ENCODE peak calls at places on chromosomes 5 and 9, in eight cellular contexts. Q is mucosa of descending colon, B is sigmoid colon, P is stomach, F is GM20000, O is fibroblast of the aortic adventitia, G is lower lobe of right lung, M is cardiac fibroblast. I is an unnamed sample.

GRCh38 chr5:42390115-42390514 is 33.1 kb upstream of the GHR start:
- DNase-seq in O (no peak), B (no peak), Q (no peak), M (no peak), G (no peak), F (no peak), P (no peak), I (no peak)

GRCh38 chr5:142202282-142202681 is 93.7 kb downstream of the NDFIP1 start:
- DNase-seq in M (peak), Q (no peak), F (no peak), P (no peak), O (peak), B (no peak), G (no peak), I (peak)

GRCh38 chr9:91302831-91303230 is 58.9 kb downstream of the AUH start:
- DNase-seq in O (peak), G (no peak), B (no peak), M (peak), Q (no peak), P (no peak), F (no peak), I (peak)

GRCh38 chr5:177105546-177106476 is 19.1 kb downstream of the FGFR4 start:
- DNase-seq in B (no peak), F (no peak), G (no peak), M (no peak), P (no peak), Q (no peak), O (no peak), I (no peak)

GRCh38 chr9:127884427-127884911 is 7.0 kb upstream of the AK1 start:
- DNase-seq in F (no peak), G (peak), Q (no peak), P (peak), O (no peak), M (no peak), B (peak), I (no peak)

GRCh38 chr5:143359869-143360268 is 43.6 kb downstream of the NR3C1 start:
- DNase-seq in M (no peak), O (no peak), P (no peak), Q (no peak), B (no peak), F (no peak), G (no peak), I (no peak)

GRCh38 chr9:6428940-6429889 is 16.2 kb downstream of the UHRF2 start:
- DNase-seq in P (no peak), G (no peak), M (no peak), O (no peak), B (no peak), Q (no peak), F (peak), I (no peak)

GRCh38 chr9:137041134-137041533 is 4.8 kb downstream of the NPDC1 start:
- DNase-seq in B (no peak), Q (peak), M (no peak), G (no peak), F (no peak), P (no peak), O (no peak), I (no peak)

GRCh38 chr9:116450378-116451139 is 236.5 kb upstream of the TRIM32 start:
- DNase-seq in Q (no peak), O (peak), P (no peak), F (peak), M (peak), B (no peak), G (peak), I (peak)

GRCh38 chr9:96618209-96619108 is 1.2 kb downstream of the CDC14B start:
- DNase-seq in G (peak), M (peak), P (peak), B (peak), F (peak), Q (peak), O (peak), I (peak)

GRCh38 chr9:127521919-127522304 is 70.6 kb downstream of the LRSAM1 start:
- DNase-seq in F (no peak), G (peak), P (peak), B (no peak), Q (no peak), O (no peak), M (no peak), I (peak)

GRCh38 chr5:100694100-100694499 is 158.9 kb downstream of the FAM174A start:
- DNase-seq in O (no peak), G (no peak), M (no peak), B (no peak), Q (no peak), F (no peak), P (no peak), I (no peak)

GRCh38 chr5:176152191-176152932 is 85.9 kb upstream of the SIMC1 start:
- DNase-seq in P (no peak), Q (no peak), B (no peak), F (no peak), M (no peak), G (no peak), O (no peak), I (no peak)

GRCh38 chr9:130499804-130500263 is 55.1 kb downstream of the ASS1 start:
- DNase-seq in P (peak), Q (peak), O (no peak), M (no peak), B (no peak), F (no peak), G (no peak), I (peak)

GRCh38 chr5:113223831-113224604 is 210.8 kb downstream of the TSSK1B start:
- DNase-seq in P (no peak), B (no peak), Q (no peak), M (peak), O (no peak), G (no peak), F (no peak), I (no peak)

GRCh38 chr9:69261636-69262035 is 63.4 kb upstream of the ENTREP1 start:
- DNase-seq in M (no peak), Q (no peak), P (no peak), B (no peak), F (no peak), O (no peak), G (no peak), I (no peak)
- TF ChIP-seq CTCF in M (no peak), Q (no peak), P (no peak), B (no peak), F (no peak), O (no peak), G (no peak), I (no peak)

GRCh38 chr5:123369371-123369968 is 53.7 kb downstream of the CEP120 start:
- DNase-seq in G (no peak), M (no peak), Q (no peak), B (no peak), F (no peak), P (no peak), O (no peak), I (no peak)

GRCh38 chr5:123367739-123368138 is 55.5 kb downstream of the CEP120 start:
- DNase-seq in B (no peak), Q (no peak), F (no peak), P (no peak), M (peak), G (no peak), O (peak), I (peak)

DNA sequence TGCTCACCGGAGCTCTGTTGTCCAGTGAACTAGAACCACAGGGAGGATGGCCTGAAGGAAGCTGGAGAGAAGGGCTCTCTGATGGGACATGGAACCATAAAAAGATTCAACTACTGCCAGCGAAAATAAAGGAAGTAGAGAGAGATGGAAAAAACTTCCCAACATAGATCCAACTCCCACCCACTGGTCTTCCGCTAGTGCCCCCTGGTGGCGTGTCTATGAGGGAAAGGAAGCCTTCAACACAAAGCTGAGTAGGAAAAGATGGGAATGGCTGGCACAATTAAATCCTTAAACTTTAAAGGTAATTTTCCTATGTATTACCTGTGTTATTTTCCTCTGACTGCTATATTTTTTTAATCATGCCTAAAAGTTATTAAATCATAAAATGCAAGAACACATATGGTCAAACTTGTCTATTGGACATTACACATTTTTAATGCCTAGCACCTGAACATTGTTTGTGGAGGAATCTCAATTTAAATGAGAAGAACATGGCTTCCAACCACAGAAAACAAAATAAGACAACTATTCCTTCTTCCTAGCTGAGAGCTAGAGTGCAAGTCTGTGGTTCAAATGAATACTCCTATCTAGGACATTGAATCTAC is 51.5 kb downstream of the CEP120 start:
- DNase-seq in Q (peak), G (peak), F (no peak), O (peak), B (peak), P (peak), M (peak), I (peak)
- TF ChIP-seq CTCF in Q (peak), G (peak), F (peak), O (peak), B (peak), P (no peak), M (peak), I (peak)

GRCh38 chr5:180866296-180866695 is 5.2 kb upstream of the ZFP62 start:
- DNase-seq in Q (peak), P (no peak), M (no peak), G (no peak), O (no peak), B (no peak), F (no peak), I (no peak)

GRCh38 chr5:180862645-180863044 is 1.6 kb upstream of the ZFP62 start:
- DNase-seq in Q (no peak), F (no peak), G (no peak), P (no peak), B (no peak), M (no peak), O (no peak), I (no peak)

GRCh38 chr5:180860887-180861822 is at the start of gene ZFP62:
- DNase-seq in B (peak), G (peak), F (peak), P (peak), Q (peak), O (peak), M (peak), I (peak)

DNA sequence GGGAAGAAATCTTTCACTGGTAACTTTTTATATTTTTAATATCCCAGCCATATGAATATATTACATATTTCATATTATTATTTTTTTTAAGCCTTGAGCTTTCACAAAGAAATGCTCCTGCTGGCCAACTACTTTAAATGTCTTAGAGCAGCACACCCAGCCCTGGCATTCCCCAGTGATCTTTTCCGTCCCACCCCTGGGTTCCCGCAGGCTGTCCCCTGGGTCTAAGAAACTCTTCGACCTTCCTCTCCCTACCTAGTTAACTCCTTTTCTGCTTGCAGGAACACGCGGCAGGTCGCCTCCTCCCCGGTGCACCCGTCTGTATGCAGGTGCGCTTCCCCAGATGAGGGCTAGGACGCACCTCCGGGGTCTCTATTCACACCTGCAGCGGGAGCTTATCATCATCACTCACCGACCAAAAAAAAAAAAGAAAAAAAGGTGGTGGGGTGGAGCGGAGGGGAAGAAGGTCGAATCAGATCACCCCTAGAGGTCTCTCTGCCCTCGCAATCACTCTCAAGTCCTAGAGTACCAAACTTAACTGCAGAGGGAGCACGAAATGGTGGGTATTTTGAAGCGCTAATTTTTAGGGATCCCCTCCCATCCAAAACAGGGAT is 696 bp downstream of the ZFP62 start:
- DNase-seq in P (no peak), F (peak), B (no peak), G (peak), M (peak), Q (no peak), O (peak), I (peak)
- TF ChIP-seq CTCF in P (no peak), F (no peak), B (no peak), G (no peak), M (no peak), Q (no peak), O (peak), I (peak)

DNA sequence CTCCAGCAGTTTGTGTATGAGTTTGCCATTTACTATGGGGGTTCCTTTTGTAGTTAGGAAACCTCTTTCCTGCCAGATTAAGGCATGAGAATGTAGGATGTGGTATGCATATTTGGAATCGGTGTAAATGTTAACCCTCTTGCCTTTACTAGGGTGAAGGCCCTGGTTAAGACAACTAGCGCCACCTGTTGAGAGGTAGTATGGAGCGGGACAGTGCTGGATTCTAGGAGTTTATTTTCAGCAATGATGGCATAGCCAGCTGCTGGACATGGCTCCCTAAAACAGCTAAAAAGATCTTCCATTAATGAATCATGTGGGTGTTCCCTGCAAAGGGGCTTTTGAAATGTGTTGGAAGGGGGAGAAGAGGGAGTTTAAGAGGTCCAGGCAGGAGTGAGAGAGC is 30.7 kb upstream of the GPX3 start:
- DNase-seq in B (no peak), M (peak), Q (no peak), G (no peak), O (no peak), F (no peak), P (no peak), I (peak)
- TF ChIP-seq CTCF in B (no peak), M (peak), Q (no peak), G (no peak), O (no peak), F (peak), P (no peak), I (peak)

GRCh38 chr9:98215821-98216220 is 23.4 kb upstream of the CORO2A start:
- DNase-seq in Q (peak), B (no peak), F (no peak), M (peak), G (no peak), O (peak), P (no peak), I (no peak)
- TF ChIP-seq CTCF in Q (no peak), B (no peak), F (no peak), M (peak), G (peak), O (peak), P (no peak), I (no peak)

DNA sequence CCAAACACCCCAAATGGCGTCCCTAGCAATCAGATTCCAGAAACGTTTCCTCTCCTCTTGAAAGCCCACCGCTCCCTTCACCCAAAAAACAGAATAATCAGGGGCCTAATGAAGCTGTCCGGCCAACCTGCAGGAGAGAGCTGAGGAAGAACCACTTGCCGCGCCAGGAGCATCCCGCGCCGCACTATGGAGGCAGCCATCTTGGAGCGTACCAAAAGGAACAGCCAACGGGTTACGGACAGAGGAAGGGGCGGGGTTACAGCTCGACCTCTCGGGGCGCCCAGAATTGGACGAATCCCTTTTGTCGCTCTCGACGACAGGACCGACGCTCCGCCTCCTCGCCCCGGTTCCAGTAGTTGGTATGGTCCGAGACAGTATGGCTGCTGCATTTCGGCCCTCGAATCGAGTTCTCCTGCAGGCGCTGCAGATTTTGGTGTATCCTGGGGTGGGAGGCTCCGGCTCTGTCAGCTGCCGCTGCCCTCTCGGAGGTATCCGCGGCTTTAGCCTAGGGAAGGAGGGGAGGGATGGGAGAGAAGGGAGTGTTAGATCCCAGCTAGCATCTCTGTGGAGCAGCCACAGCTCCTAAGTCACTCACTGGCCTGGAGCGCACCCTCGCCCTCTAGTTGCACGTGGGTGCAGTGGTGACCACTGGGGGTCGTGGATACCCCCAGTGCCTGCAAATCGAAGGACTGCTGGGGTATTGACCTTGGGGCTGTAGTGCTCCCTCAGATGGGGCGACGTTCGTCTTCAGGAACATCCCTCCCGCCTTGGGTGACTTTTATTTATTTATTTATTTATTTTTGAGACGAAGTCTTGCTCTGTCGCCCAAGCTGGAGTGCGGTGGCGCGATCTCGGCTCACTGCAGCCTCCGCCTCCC is at the start of the genes MRPS27 and PTCD2:
- DNase-seq in P (peak), F (peak), M (peak), Q (peak), B (peak), O (peak), G (peak), I (peak)
- TF ChIP-seq CTCF in P (no peak), F (no peak), M (peak), Q (no peak), B (no peak), O (peak), G (no peak), I (no peak)

DNA sequence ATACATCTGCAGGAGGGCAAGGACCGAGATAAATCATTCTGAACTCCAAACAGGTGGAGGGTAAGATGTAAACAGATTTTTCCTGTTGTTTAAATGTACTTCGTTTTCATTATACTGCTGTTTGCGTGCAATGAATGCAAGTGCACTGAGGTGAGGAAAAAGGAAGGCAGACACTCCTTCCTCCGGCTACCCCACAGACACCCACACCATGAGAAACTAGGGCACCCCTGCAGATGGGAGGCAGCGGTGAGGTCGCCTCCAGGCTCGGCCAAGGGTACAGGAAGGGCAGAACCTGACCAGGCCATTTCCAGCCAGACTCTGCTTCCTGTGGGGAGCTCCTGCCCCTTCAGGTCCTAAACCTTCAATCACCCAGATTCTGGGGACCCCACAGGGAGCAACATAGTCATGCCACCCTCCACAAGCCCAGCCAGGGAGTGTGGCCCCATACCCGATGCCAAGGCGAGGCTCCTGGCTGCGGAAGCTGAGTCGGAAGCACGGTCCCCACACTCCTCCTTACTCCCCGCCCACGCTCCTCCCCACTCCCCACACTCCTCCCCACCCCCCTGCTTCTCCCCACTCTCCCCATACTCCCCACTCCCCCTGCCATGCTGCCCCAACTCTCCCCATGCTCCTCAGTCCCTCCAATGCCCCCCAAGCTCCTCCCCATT is 37.1 kb downstream of the VAV2 start:
- DNase-seq in M (no peak), O (no peak), P (no peak), Q (no peak), G (peak), F (no peak), B (no peak), I (no peak)
- TF ChIP-seq CTCF in M (no peak), O (no peak), P (no peak), Q (no peak), G (no peak), F (no peak), B (no peak), I (no peak)

GRCh38 chr9:21078702-21079101 is 960 bp upstream of the IFNB1 start:
- DNase-seq in Q (no peak), M (peak), G (no peak), P (no peak), O (no peak), B (no peak), F (no peak), I (no peak)
- TF ChIP-seq CTCF in Q (no peak), M (no peak), G (no peak), P (no peak), O (peak), B (no peak), F (no peak), I (no peak)

DNA sequence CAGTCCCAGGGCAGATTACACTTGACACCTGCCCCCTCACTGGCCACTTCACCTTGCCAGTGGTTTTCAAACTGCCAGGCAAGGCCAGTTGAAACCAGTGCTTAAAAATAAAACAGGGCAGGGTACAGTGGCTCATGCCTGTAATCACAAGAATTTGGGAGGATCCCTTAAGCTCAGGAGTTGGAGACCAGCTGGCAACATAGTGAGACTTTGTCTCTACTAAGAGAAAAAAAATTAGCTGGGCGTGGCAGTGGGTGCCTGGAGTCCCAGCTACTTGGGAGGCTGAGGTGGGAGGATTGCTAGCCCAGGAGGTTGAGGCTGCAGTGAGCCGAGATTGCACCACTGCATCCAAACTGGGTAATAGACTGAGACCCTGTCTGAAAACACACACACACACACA is 58.1 kb downstream of the ROPN1L start:
- DNase-seq in G (no peak), Q (no peak), P (no peak), B (no peak), O (peak), F (no peak), M (no peak), I (peak)
- TF ChIP-seq CTCF in G (no peak), Q (no peak), P (no peak), B (no peak), O (no peak), F (no peak), M (no peak), I (no peak)

DNA sequence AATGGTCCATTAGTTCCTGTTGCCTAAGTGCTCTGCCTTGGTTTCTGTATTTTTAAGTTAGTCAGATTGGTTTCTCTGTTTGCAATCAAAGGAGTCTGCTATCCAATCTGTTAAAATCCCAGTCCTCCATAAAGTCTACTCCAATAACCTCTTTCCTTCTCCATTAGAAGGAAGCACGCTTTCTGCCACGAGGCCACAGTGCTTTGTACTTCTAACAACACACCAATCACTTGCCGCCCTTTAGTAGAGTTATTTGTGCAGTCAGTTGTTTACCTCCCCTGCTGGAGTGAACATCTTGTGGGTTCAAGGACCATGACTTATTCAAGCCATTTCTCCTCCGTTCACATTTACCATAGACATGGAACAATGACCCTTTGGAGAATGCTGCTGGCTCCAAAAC is 69.0 kb downstream of the GLRA1 start:
- DNase-seq in G (no peak), Q (no peak), P (no peak), F (no peak), B (no peak), M (no peak), O (no peak), I (no peak)
- TF ChIP-seq CTCF in G (no peak), Q (no peak), P (no peak), F (no peak), B (no peak), M (no peak), O (no peak), I (no peak)